ENCODE peak calls at places on chromosome 3, in four cellular contexts. A is MM.1S, L is astrocyte, G is IMR-90. H is an unnamed sample. For H3K36me3, the result is how much of the 10 kb centered on the place peaks cover.

GRCh38 chr3:182999767-183000166 is 19.4 kb upstream of the DCUN1D1 start:
- DNase-seq in L (no peak), A (no peak), G (no peak), H (no peak)

GRCh38 chr3:69872783-69873378 is 126.7 kb upstream of the SAMMSON start:
- DNase-seq in G (peak), L (peak), A (no peak), H (no peak)

GRCh38 chr3:29279276-29279675 is 1.6 kb upstream of the RBMS3 start:
- DNase-seq in A (no peak), G (no peak), L (no peak), H (no peak)

GRCh38 chr3:42601898-42602581 is 1.6 kb downstream of the NKTR start:
- DNase-seq in G (peak), A (peak), L (no peak), H (no peak)

GRCh38 chr3:38348903-38349302 is 2.3 kb downstream of the XYLB start:
- DNase-seq in A (no peak), G (peak), L (peak), H (no peak)

GRCh38 chr3:51719413-51720025 is 12.7 kb downstream of the GRM2 start:
- DNase-seq in L (no peak), G (no peak), A (no peak), H (no peak)

GRCh38 chr3:24161841-24162240 is 216.8 kb downstream of the NR1D2 start:
- DNase-seq in L (no peak), A (no peak), G (peak), H (peak)

GRCh38 chr3:129625071-129625874 is 18.8 kb upstream of the PLXND1 start:
- DNase-seq in L (no peak), A (no peak), G (no peak), H (no peak)

DNA sequence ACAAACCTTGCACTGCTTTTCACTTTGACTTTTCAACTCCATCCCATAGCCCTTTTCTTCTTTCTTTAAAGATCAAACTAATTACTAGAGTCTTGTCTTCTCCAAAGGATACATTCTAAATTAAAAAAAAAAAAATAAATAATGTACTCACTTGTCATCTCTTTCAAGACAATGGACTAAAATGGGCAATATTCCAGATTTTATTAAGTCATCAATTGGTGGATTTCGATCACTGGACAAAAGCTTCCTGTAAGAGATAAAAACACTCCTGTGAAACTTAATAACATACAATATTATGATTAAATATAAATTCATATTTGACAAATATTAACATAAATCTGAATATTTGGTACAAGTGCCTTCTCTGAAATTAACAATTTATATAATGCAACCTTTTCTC is 34.1 kb downstream of the KPNA4 start:
- DNase-seq in A (no peak), L (no peak), G (no peak), H (no peak)
- H3K36me3 ChIP-seq in A (under half), L (under half), G (under half), H (half or more)

GRCh38 chr3:89946863-89947262 is 839.4 kb downstream of the EPHA3 start:
- DNase-seq in L (no peak), G (no peak), A (no peak), H (no peak)

GRCh38 chr3:89948008-89948407 is 840.6 kb downstream of the EPHA3 start:
- DNase-seq in L (no peak), A (no peak), G (no peak), H (no peak)

GRCh38 chr3:89947357-89947954 is 840.0 kb downstream of the EPHA3 start:
- DNase-seq in A (no peak), L (no peak), G (no peak), H (no peak)

GRCh38 chr3:89954135-89954534 is 846.7 kb downstream of the EPHA3 start:
- DNase-seq in L (no peak), G (no peak), A (no peak), H (no peak)

DNA sequence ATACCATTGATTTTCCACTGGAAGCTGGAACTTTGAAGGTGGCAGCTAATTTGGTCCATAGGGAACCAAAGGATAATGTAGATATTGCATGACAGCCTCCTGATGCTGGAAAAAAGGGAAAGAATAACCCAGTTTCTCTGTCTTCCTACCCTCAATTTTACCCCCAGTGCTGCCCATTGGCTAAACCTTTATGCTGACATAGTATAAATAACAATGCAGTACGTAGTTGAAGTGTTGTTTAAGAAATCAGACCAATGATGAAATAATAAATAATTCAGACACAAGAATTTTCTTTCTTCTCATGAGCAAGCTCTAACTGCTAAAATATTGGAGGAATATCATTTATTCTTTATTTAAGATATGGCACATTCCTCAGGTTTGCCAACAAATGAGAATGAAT is 843.4 kb downstream of the EPHA3 start:
- DNase-seq in L (no peak), A (no peak), G (no peak), H (no peak)
- H3K9ac ChIP-seq in L (no peak), A (no peak), G (no peak), H (no peak)

DNA sequence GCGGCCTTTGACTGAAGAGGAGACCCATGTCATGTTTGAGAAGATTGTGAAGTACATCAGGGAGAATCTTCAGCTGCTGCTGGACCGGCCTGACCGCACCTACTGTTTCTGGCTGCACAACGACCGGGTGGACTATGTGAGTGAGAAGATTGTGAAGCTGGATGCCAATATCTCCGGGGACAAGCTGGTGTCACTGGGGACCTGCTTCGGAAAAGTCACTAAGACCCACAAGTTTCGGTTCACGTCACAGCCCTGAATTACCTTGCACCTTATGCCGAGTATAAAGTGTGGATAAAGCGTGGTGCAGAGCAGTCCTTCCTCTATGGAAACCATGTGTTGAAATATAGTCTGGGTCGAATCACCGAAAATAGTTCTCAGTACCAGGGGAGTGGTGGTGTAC is 16.0 kb upstream of the DNAJC13 start:
- DNase-seq in A (no peak), G (no peak), L (no peak), H (no peak)
- H3K36me3 ChIP-seq in A (under half), G (under half), L (under half), H (under half)

DNA sequence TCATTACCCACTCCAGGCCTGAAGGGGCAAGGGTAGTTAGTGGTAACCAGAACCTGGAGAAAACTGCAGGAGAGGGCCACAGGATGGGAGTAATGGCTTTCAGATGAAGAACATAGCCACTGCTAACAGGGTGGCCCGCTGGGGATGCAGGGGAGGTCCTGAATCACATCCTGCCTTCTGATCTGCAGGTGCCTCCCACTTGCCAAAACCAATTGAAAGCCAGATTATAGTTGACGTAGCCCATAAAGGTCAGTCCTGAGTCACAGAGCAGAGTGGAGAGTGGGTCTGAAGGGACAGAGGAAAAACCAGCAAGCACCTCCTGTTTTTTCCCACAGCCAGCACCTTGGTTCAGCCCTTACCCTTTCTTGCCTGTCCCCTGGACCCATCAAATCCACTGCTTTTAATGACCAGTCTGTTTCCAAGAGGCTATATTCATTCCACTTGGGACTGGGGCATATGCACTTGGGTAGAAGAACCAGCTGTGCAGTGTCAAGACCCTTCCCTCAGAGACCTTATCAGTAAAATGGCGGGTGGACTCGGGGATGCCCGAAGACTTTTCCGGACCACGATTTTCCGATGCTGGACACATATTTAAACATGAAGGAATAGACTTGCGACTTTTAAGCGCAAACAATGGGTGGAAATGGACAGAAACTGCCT is 605 bp upstream of the SLC35G2 start:
- DNase-seq in L (peak), G (peak), A (no peak), H (no peak)
- H3K9ac ChIP-seq in L (peak), G (peak), A (no peak), H (peak)

GRCh38 chr3:190575441-190576190 is 61.7 kb downstream of the IL1RAP start:
- DNase-seq in L (no peak), G (no peak), A (no peak), H (no peak)
- H3K36me3 ChIP-seq in L (under half), G (under half), A (under half), H (under half)

GRCh38 chr3:15860014-15860934 is 62.5 kb upstream of the ANKRD28 start:
- DNase-seq in A (peak), L (peak), G (peak), H (peak)
- H3K9ac ChIP-seq in A (peak), L (peak), G (peak), H (peak)

GRCh38 chr3:45411081-45411480 is 22.7 kb downstream of the LARS2 start:
- DNase-seq in G (no peak), L (no peak), A (no peak), H (no peak)

GRCh38 chr3:45412731-45413130 is 24.4 kb downstream of the LARS2 start:
- DNase-seq in A (no peak), L (no peak), G (no peak), H (no peak)

GRCh38 chr3:45414341-45414740 is 26.0 kb downstream of the LARS2 start:
- DNase-seq in L (no peak), G (no peak), A (no peak), H (no peak)

GRCh38 chr3:45414823-45415222 is 26.4 kb downstream of the LARS2 start:
- DNase-seq in A (peak), L (no peak), G (no peak), H (no peak)

DNA sequence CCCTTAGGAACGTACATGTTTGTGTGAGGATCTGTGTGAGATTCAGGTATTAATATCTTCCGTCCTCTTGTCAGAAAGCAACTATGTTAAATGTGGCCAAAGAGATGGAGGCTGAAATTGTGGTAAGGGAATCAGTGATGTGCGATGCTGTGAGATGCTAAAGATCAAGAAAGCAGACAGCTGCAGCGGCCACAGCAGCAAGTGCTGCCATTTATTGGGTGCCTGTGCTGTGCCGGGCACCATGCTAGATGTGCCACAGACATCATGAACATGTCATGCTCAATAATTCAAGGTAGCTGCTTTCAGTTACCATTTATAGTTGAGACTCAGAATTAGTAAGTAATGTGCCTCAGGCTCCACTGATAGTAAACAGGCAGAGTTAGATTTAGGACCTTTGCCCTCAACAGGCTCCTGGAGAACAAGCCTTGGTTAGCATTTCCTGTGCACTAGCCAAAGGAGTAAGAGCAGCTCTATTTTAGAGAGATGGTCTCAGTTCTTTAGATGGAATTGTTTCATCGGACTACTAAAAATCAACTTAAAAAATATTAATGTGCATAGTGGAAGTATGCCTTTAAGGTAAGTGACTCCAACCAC is 24.9 kb downstream of the LARS2 start:
- DNase-seq in A (no peak), L (no peak), G (no peak), H (no peak)
- H3K36me3 ChIP-seq in A (under half), L (under half), G (under half), H (half or more)

H was measured in NT2/D1.